ENCODE peak calls at places on chromosomes 6 and 20, in four cellular contexts. G, I, M and B are unnamed samples.

GRCh38 chr20:51159303-51159702 is 136.4 kb upstream of the KCNG1 start:
- DNase-seq in G (no peak), I (no peak), M (no peak), B (no peak)

GRCh38 chr20:10591956-10592521 is 81.8 kb downstream of the JAG1 start:
- DNase-seq in G (no peak), I (no peak), M (no peak), B (no peak)

GRCh38 chr6:97702226-97702625 is 419.2 kb upstream of the MMS22L start:
- DNase-seq in G (no peak), I (no peak), M (no peak), B (no peak)

GRCh38 chr6:149863846-149864577 is at the start of gene LRP11:
- DNase-seq in G (peak), I (peak), M (no peak), B (peak)

GRCh38 chr6:159978291-159979135 is 9.6 kb downstream of the IGF2R start:
- DNase-seq in G (no peak), I (no peak), M (peak), B (no peak)

GRCh38 chr6:161215876-161216615 is 57.8 kb downstream of the AGPAT4 start:
- DNase-seq in G (no peak), I (no peak), M (no peak), B (no peak)

GRCh38 chr6:25608562-25609174 is 43.3 kb upstream of the SCGN start:
- DNase-seq in G (no peak), I (peak), M (no peak), B (no peak)

GRCh38 chr6:13012977-13013680 is 296.6 kb downstream of the PHACTR1 start:
- DNase-seq in G (no peak), I (no peak), M (no peak), B (peak)

GRCh38 chr6:129959358-129959930 is 58.9 kb upstream of the L3MBTL3 start:
- DNase-seq in G (no peak), I (no peak), M (no peak), B (no peak)

GRCh38 chr6:109230444-109230843 is 135.1 kb downstream of the CEP57L1 start:
- DNase-seq in G (no peak), I (no peak), M (no peak), B (no peak)

GRCh38 chr6:82057846-82058554 is 189.5 kb downstream of the IBTK start:
- DNase-seq in G (no peak), I (no peak), M (no peak), B (no peak)

GRCh38 chr6:170258395-170258794 is 32.5 kb downstream of the DLL1 start:
- DNase-seq in G (no peak), I (no peak), M (no peak), B (no peak)

GRCh38 chr20:50688256-50688655 is 3.1 kb downstream of the RIPOR3 start:
- DNase-seq in G (no peak), I (no peak), M (no peak), B (no peak)

GRCh38 chr6:118882314-118882905 is 11.5 kb upstream of the ASF1A start:
- DNase-seq in G (no peak), I (no peak), M (no peak), B (no peak)

GRCh38 chr6:119166024-119166782 is 87.7 kb upstream of the FAM184A start:
- DNase-seq in G (no peak), I (no peak), M (no peak), B (no peak)

GRCh38 chr6:132161283-132161682 is 210.1 kb upstream of the CCN2 start:
- DNase-seq in G (peak), I (no peak), M (no peak), B (no peak)

GRCh38 chr20:45918779-45919535 is 7.0 kb upstream of the PLTP start:
- DNase-seq in G (no peak), I (no peak), M (no peak), B (no peak)

GRCh38 chr6:170265655-170266054 is 25.2 kb downstream of the DLL1 start:
- DNase-seq in G (peak), I (peak), M (no peak), B (no peak)

GRCh38 chr20:39716796-39717341 is 754.7 kb downstream of the DHX35 start:
- DNase-seq in G (no peak), I (no peak), M (peak), B (no peak)

GRCh38 chr20:41530923-41531322 is 87.3 kb downstream of the CHD6 start:
- DNase-seq in G (no peak), I (no peak), M (no peak), B (no peak)

GRCh38 chr6:1910621-1911407 is 301.1 kb downstream of the FOXC1 start:
- DNase-seq in G (no peak), I (no peak), M (no peak), B (no peak)

GRCh38 chr6:40352006-40352405 is 235.2 kb downstream of the LRFN2 start:
- DNase-seq in G (no peak), I (no peak), M (no peak), B (no peak)
- TF ChIP-seq CBFB in G (no peak), I (no peak), M (no peak), B (no peak)

DNA sequence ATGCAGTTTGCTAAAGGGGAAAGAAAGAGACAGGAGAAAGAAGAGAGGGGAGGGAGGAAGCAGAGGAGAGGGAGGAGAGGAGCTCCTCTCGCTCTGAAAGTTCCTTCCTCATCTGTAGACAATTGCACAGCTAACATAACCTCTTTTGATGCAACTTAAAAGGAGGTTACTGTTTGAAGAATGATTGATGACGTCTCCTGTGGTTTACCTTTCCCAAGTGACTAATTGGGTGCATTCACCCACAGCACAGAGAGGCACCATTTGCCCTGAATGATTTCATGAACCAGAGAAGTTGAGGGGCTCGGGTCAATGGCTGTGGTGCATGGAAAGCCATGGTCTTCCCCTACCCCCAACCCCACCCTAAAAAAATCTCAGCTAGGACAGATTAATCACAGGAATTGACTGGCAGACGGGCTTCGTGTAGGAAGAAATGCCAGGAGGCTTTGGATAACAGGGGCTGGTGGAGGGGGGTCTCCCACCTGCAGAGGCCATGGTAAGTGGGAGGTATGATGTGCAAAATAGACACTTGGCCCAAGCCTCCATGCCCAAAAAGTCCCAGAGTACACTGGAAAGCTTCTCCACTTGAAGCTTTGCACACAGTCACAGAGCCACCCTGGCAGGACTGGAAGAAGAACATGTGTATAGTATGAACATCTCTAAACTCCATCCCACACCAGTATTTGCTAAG is 213.7 kb downstream of the ANKRD60 start:
- DNase-seq in G (no peak), I (no peak), M (no peak), B (no peak)
- TF ChIP-seq MAX in G (no peak), I (no peak), M (no peak), B (no peak)

GRCh38 chr6:31899882-31900722 is 1.8 kb downstream of the ZBTB12 start:
- DNase-seq in G (no peak), I (no peak), M (no peak), B (no peak)

GRCh38 chr6:31897612-31898199 is at the start of gene EHMT2:
- DNase-seq in G (peak), I (peak), M (no peak), B (peak)

GRCh38 chr6:31896856-31897611 is 464 bp downstream of the EHMT2 start:
- DNase-seq in G (no peak), I (no peak), M (no peak), B (no peak)

GRCh38 chr6:31899215-31899614 is 1.7 kb upstream of the EHMT2 start:
- DNase-seq in G (no peak), I (no peak), M (no peak), B (no peak)

DNA sequence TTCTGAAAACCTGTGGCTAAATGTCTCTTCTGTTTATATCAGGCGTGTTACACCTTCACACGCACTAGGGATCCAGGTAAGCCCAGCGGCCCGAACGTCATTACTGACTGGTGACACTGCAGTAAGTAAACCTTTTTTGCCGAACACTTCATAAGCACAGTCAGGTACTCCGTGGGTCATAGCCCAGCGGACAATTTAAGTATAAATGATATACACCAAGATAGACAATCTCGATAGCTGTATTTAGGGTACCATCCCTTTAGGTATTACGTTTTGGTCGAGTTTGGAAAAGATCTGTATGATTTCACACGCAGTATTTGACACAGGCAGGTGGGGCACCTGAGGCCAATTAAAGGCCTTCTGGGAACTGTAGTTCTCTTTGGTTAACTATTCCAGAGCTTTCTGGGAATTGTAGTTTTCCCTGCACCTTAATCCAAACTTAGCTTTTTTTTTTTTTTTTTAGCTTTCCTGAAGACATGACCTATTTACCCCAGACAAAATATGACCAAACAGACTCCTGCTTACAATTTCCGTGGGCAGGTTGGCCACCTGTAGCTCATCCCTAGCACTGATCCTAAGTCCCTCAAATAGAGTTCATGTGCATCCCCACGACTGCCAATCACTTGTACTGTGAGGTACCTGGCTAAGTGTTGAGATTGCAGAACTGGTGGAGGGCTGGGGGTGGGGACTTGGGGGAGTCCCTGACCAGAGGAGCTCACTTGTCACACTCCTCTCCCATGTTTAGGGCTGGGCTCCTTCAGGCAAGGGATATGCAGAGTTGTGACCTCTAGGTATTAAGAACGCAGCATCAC is 908 bp upstream of the EHMT2 start:
- DNase-seq in G (peak), I (peak), M (no peak), B (no peak)
- TF ChIP-seq CBFB in G (no peak), I (no peak), M (no peak), B (no peak)

GRCh38 chr6:15352884-15353283 is 107.0 kb downstream of the JARID2 start:
- DNase-seq in G (no peak), I (no peak), M (no peak), B (no peak)
- TF ChIP-seq MAX in G (no peak), I (no peak), M (no peak), B (no peak)

DNA sequence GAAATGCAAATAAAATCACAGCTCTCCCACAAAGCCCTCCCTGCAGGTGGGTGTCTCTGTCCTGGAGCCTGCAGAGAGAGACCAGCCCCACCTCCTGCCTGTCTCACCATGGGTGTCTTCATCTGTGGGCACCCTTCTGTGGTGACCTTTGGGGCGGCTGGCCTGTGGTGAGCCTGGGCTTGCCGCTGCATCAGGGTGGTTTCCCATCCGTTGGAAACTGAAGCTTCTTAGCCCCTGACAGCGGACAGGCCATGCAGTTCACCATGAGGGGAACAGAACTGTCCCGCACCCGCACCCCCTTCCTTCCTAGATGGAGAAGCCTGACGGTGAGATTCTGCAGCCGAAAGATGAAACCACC is 42.3 kb upstream of the FRMD1 start:
- DNase-seq in G (no peak), I (no peak), M (no peak), B (no peak)
- TF ChIP-seq CBFB in G (no peak), I (no peak), M (no peak), B (no peak)

GRCh38 chr6:4130357-4130987 is 4.9 kb downstream of the ECI2 start:
- DNase-seq in G (peak), I (no peak), M (no peak), B (no peak)

GRCh38 chr6:4135665-4136353 is 434 bp upstream of the ECI2 start:
- DNase-seq in G (peak), I (peak), M (peak), B (peak)

GRCh38 chr6:4136354-4136831 is 1.0 kb upstream of the ECI2 start:
- DNase-seq in G (no peak), I (no peak), M (no peak), B (no peak)

GRCh38 chr6:4134841-4135664 is at the start of gene ECI2:
- DNase-seq in G (peak), I (peak), M (no peak), B (peak)

GRCh38 chr6:4133941-4134838 is 1.2 kb downstream of the ECI2 start:
- DNase-seq in G (peak), I (peak), M (no peak), B (peak)
- TF ChIP-seq MAX in G (peak), I (peak), M (no peak), B (no peak)